ENCODE peak calls at places on chromosomes 7 and 10, in nine cellular contexts. One of them, this sample, is unnamed. For H3K27me3, the result is how much of the 10 kb centered on the place peaks cover.

GRCh38 chr7:47371733-47372368 is 210.1 kb downstream of the TNS3 start:
- DNase-seq in aorta: peak
- DNase-seq in K562: peak
- DNase-seq in astrocyte: peak
- DNase-seq in SJCRH30: peak
- DNase-seq in CD4-positive, alpha-beta T cell: no peak
- DNase-seq in Karpas-422: no peak
- DNase-seq in right cardiac atrium: peak
- DNase-seq in ovary: peak
- DNase-seq in this sample: peak

GRCh38 chr7:142942746-142943145 is 3.5 kb downstream of the LLCFC1 start:
- DNase-seq in SJCRH30: no peak
- DNase-seq in right cardiac atrium: no peak
- DNase-seq in ovary: no peak
- DNase-seq in CD4-positive, alpha-beta T cell: no peak
- DNase-seq in Karpas-422: no peak
- DNase-seq in K562: no peak
- DNase-seq in aorta: no peak
- DNase-seq in astrocyte: no peak
- DNase-seq in this sample: no peak

GRCh38 chr10:112634096-112634830 is 187.2 kb downstream of the VTI1A start:
- DNase-seq in CD4-positive, alpha-beta T cell: no peak
- DNase-seq in astrocyte: peak
- DNase-seq in SJCRH30: no peak
- DNase-seq in Karpas-422: no peak
- DNase-seq in right cardiac atrium: no peak
- DNase-seq in ovary: no peak
- DNase-seq in K562: no peak
- DNase-seq in aorta: no peak
- DNase-seq in this sample: peak

GRCh38 chr10:102802920-102803534 is 34.2 kb downstream of the CYP17A1 start:
- DNase-seq in aorta: peak
- DNase-seq in astrocyte: peak
- DNase-seq in right cardiac atrium: peak
- DNase-seq in K562: no peak
- DNase-seq in Karpas-422: no peak
- DNase-seq in ovary: peak
- DNase-seq in SJCRH30: no peak
- DNase-seq in CD4-positive, alpha-beta T cell: no peak
- DNase-seq in this sample: peak

GRCh38 chr7:51138121-51139085 is 178.2 kb downstream of the COBL start:
- DNase-seq in ovary: no peak
- DNase-seq in astrocyte: no peak
- DNase-seq in Karpas-422: peak
- DNase-seq in aorta: no peak
- DNase-seq in SJCRH30: no peak
- DNase-seq in right cardiac atrium: no peak
- DNase-seq in K562: no peak
- DNase-seq in CD4-positive, alpha-beta T cell: no peak
- DNase-seq in this sample: no peak

GRCh38 chr10:86597306-86597705 is 57.0 kb upstream of the OPN4 start:
- DNase-seq in aorta: no peak
- DNase-seq in ovary: no peak
- DNase-seq in Karpas-422: no peak
- DNase-seq in astrocyte: no peak
- DNase-seq in right cardiac atrium: no peak
- DNase-seq in CD4-positive, alpha-beta T cell: no peak
- DNase-seq in K562: no peak
- DNase-seq in SJCRH30: no peak
- DNase-seq in this sample: no peak

GRCh38 chr7:100577507-100577906 is 3.8 kb upstream of the SAP25 start:
- DNase-seq in right cardiac atrium: no peak
- DNase-seq in SJCRH30: no peak
- DNase-seq in ovary: no peak
- DNase-seq in CD4-positive, alpha-beta T cell: no peak
- DNase-seq in K562: no peak
- DNase-seq in astrocyte: no peak
- DNase-seq in aorta: no peak
- DNase-seq in Karpas-422: no peak
- DNase-seq in this sample: no peak

GRCh38 chr7:73995821-73996511 is 32.0 kb upstream of the ELN start:
- DNase-seq in astrocyte: no peak
- DNase-seq in Karpas-422: no peak
- DNase-seq in SJCRH30: no peak
- DNase-seq in K562: no peak
- DNase-seq in ovary: no peak
- DNase-seq in CD4-positive, alpha-beta T cell: no peak
- DNase-seq in right cardiac atrium: no peak
- DNase-seq in aorta: no peak
- DNase-seq in this sample: no peak

GRCh38 chr7:2003931-2004812 is 228.6 kb downstream of the MAD1L1 start:
- DNase-seq in right cardiac atrium: peak
- DNase-seq in Karpas-422: no peak
- DNase-seq in SJCRH30: no peak
- DNase-seq in CD4-positive, alpha-beta T cell: no peak
- DNase-seq in K562: no peak
- DNase-seq in aorta: peak
- DNase-seq in ovary: peak
- DNase-seq in astrocyte: no peak
- DNase-seq in this sample: no peak

GRCh38 chr10:59894114-59894513 is 12.2 kb downstream of the CCDC6 start:
- DNase-seq in aorta: peak
- DNase-seq in Karpas-422: no peak
- DNase-seq in SJCRH30: no peak
- DNase-seq in CD4-positive, alpha-beta T cell: no peak
- DNase-seq in right cardiac atrium: peak
- DNase-seq in K562: no peak
- DNase-seq in ovary: peak
- DNase-seq in astrocyte: peak
- DNase-seq in this sample: peak

GRCh38 chr7:36526720-36527548 is 137.3 kb downstream of the ANLN start:
- DNase-seq in Karpas-422: no peak
- DNase-seq in K562: peak
- DNase-seq in SJCRH30: peak
- DNase-seq in CD4-positive, alpha-beta T cell: no peak
- DNase-seq in ovary: no peak
- DNase-seq in right cardiac atrium: no peak
- DNase-seq in aorta: no peak
- DNase-seq in astrocyte: peak
- DNase-seq in this sample: peak

GRCh38 chr7:92830532-92831110 is 5.8 kb downstream of the CDK6 start:
- DNase-seq in ovary: no peak
- DNase-seq in SJCRH30: peak
- DNase-seq in right cardiac atrium: no peak
- DNase-seq in astrocyte: peak
- DNase-seq in aorta: no peak
- DNase-seq in CD4-positive, alpha-beta T cell: no peak
- DNase-seq in K562: no peak
- DNase-seq in Karpas-422: peak
- DNase-seq in this sample: no peak

GRCh38 chr10:90378524-90379076 is 479.2 kb downstream of the HTR7 start:
- DNase-seq in aorta: no peak
- DNase-seq in SJCRH30: no peak
- DNase-seq in CD4-positive, alpha-beta T cell: no peak
- DNase-seq in K562: no peak
- DNase-seq in astrocyte: peak
- DNase-seq in right cardiac atrium: no peak
- DNase-seq in Karpas-422: no peak
- DNase-seq in ovary: no peak
- DNase-seq in this sample: peak

GRCh38 chr7:90492250-90492649 is 22.8 kb downstream of the PTTG1IP2 start:
- DNase-seq in right cardiac atrium: no peak
- DNase-seq in SJCRH30: no peak
- DNase-seq in ovary: no peak
- DNase-seq in Karpas-422: no peak
- DNase-seq in aorta: no peak
- DNase-seq in CD4-positive, alpha-beta T cell: no peak
- DNase-seq in astrocyte: no peak
- DNase-seq in K562: no peak
- DNase-seq in this sample: no peak

GRCh38 chr7:102469351-102469971 is 4.7 kb downstream of the LRWD1 start:
- DNase-seq in K562: no peak
- DNase-seq in aorta: peak
- DNase-seq in SJCRH30: no peak
- DNase-seq in right cardiac atrium: peak
- DNase-seq in Karpas-422: no peak
- DNase-seq in ovary: peak
- DNase-seq in CD4-positive, alpha-beta T cell: no peak
- DNase-seq in astrocyte: no peak
- DNase-seq in this sample: no peak

GRCh38 chr7:47901542-47901941 is 46.7 kb downstream of the PKD1L1 start:
- DNase-seq in K562: no peak
- DNase-seq in Karpas-422: no peak
- DNase-seq in right cardiac atrium: no peak
- DNase-seq in CD4-positive, alpha-beta T cell: no peak
- DNase-seq in astrocyte: peak
- DNase-seq in ovary: no peak
- DNase-seq in aorta: no peak
- DNase-seq in SJCRH30: peak
- DNase-seq in this sample: peak

GRCh38 chr7:4683043-4683883 is 1.2 kb downstream of the FOXK1 start:
- DNase-seq in Karpas-422: no peak
- DNase-seq in astrocyte: no peak
- DNase-seq in right cardiac atrium: no peak
- DNase-seq in aorta: peak
- DNase-seq in ovary: peak
- DNase-seq in SJCRH30: no peak
- DNase-seq in K562: peak
- DNase-seq in CD4-positive, alpha-beta T cell: peak
- DNase-seq in this sample: peak

GRCh38 chr10:100482181-100482833 is 19.5 kb downstream of the WNT8B start:
- DNase-seq in CD4-positive, alpha-beta T cell: peak
- DNase-seq in right cardiac atrium: peak
- DNase-seq in astrocyte: peak
- DNase-seq in aorta: peak
- DNase-seq in ovary: peak
- DNase-seq in Karpas-422: peak
- DNase-seq in SJCRH30: peak
- DNase-seq in K562: peak
- DNase-seq in this sample: peak

GRCh38 chr7:142878315-142878714 is 7.2 kb downstream of the TRPV6 start:
- DNase-seq in right cardiac atrium: no peak
- DNase-seq in astrocyte: no peak
- DNase-seq in SJCRH30: no peak
- DNase-seq in CD4-positive, alpha-beta T cell: no peak
- DNase-seq in aorta: peak
- DNase-seq in ovary: no peak
- DNase-seq in Karpas-422: no peak
- DNase-seq in K562: no peak
- DNase-seq in this sample: no peak

GRCh38 chr7:51019231-51019844 is 236.6 kb upstream of the GRB10 start:
- DNase-seq in right cardiac atrium: no peak
- DNase-seq in astrocyte: peak
- DNase-seq in aorta: no peak
- DNase-seq in SJCRH30: no peak
- DNase-seq in CD4-positive, alpha-beta T cell: no peak
- DNase-seq in K562: no peak
- DNase-seq in ovary: no peak
- DNase-seq in Karpas-422: no peak
- DNase-seq in this sample: no peak

GRCh38 chr7:110841840-110842579 is 248.9 kb upstream of the LRRN3 start:
- DNase-seq in K562: no peak
- DNase-seq in aorta: no peak
- DNase-seq in right cardiac atrium: no peak
- DNase-seq in Karpas-422: no peak
- DNase-seq in SJCRH30: peak
- DNase-seq in ovary: no peak
- DNase-seq in CD4-positive, alpha-beta T cell: no peak
- DNase-seq in astrocyte: no peak
- DNase-seq in this sample: no peak

GRCh38 chr10:34885901-34886300 is 70.8 kb upstream of the PARD3 start:
- DNase-seq in astrocyte: no peak
- DNase-seq in CD4-positive, alpha-beta T cell: no peak
- DNase-seq in Karpas-422: no peak
- DNase-seq in SJCRH30: peak
- DNase-seq in right cardiac atrium: no peak
- DNase-seq in K562: no peak
- DNase-seq in ovary: no peak
- DNase-seq in aorta: no peak
- DNase-seq in this sample: no peak

GRCh38 chr7:139587535-139587934 is 64.0 kb downstream of the CLEC2L start:
- DNase-seq in astrocyte: no peak
- DNase-seq in Karpas-422: no peak
- DNase-seq in right cardiac atrium: no peak
- DNase-seq in aorta: no peak
- DNase-seq in SJCRH30: no peak
- DNase-seq in CD4-positive, alpha-beta T cell: no peak
- DNase-seq in ovary: no peak
- DNase-seq in K562: no peak
- DNase-seq in this sample: no peak
- H3K27me3 ChIP-seq in astrocyte: under half
- H3K27me3 ChIP-seq in Karpas-422: under half
- H3K27me3 ChIP-seq in right cardiac atrium: under half
- H3K27me3 ChIP-seq in aorta: under half
- H3K27me3 ChIP-seq in SJCRH30: under half
- H3K27me3 ChIP-seq in CD4-positive, alpha-beta T cell: under half
- H3K27me3 ChIP-seq in ovary: under half
- H3K27me3 ChIP-seq in K562: under half
- H3K27me3 ChIP-seq in this sample: under half

GRCh38 chr10:71509444-71509843 is 112.7 kb downstream of the CDH23 start:
- DNase-seq in aorta: no peak
- DNase-seq in CD4-positive, alpha-beta T cell: no peak
- DNase-seq in right cardiac atrium: no peak
- DNase-seq in SJCRH30: no peak
- DNase-seq in ovary: no peak
- DNase-seq in astrocyte: no peak
- DNase-seq in Karpas-422: no peak
- DNase-seq in K562: peak
- DNase-seq in this sample: no peak
- H3K27me3 ChIP-seq in aorta: under half
- H3K27me3 ChIP-seq in CD4-positive, alpha-beta T cell: under half
- H3K27me3 ChIP-seq in right cardiac atrium: under half
- H3K27me3 ChIP-seq in SJCRH30: under half
- H3K27me3 ChIP-seq in ovary: under half
- H3K27me3 ChIP-seq in astrocyte: under half
- H3K27me3 ChIP-seq in Karpas-422: under half
- H3K27me3 ChIP-seq in K562: under half
- H3K27me3 ChIP-seq in this sample: under half

GRCh38 chr10:117741524-117741923 is 199.0 kb downstream of the EMX2 start:
- DNase-seq in ovary: no peak
- DNase-seq in aorta: no peak
- DNase-seq in K562: no peak
- DNase-seq in astrocyte: no peak
- DNase-seq in Karpas-422: no peak
- DNase-seq in CD4-positive, alpha-beta T cell: no peak
- DNase-seq in SJCRH30: no peak
- DNase-seq in right cardiac atrium: no peak
- DNase-seq in this sample: no peak
- H3K27me3 ChIP-seq in ovary: under half
- H3K27me3 ChIP-seq in aorta: under half
- H3K27me3 ChIP-seq in K562: under half
- H3K27me3 ChIP-seq in astrocyte: under half
- H3K27me3 ChIP-seq in Karpas-422: under half
- H3K27me3 ChIP-seq in CD4-positive, alpha-beta T cell: under half
- H3K27me3 ChIP-seq in SJCRH30: under half
- H3K27me3 ChIP-seq in right cardiac atrium: under half
- H3K27me3 ChIP-seq in this sample: under half

DNA sequence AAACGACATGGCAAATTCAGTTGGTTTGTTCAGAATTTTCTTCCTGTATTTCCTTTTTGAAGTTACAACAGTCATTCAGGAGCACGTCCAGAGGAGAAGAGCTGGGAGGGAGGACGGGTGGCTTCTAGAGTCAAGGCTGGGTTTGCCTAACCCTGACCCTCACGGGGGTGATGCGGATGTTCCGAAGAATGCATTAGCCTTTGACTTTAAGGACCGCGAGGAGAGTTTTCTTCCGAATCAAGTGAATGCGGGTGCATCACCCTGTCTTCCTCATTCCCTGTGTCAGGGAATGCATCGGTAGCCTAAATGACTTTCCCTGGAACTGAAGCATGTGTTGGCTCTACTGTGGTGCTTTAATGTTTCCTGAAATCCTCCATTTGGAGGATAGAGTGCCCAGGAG is 396.6 kb upstream of the GALNT17 start:
- DNase-seq in right cardiac atrium: no peak
- DNase-seq in CD4-positive, alpha-beta T cell: no peak
- DNase-seq in astrocyte: no peak
- DNase-seq in SJCRH30: no peak
- DNase-seq in aorta: peak
- DNase-seq in Karpas-422: no peak
- DNase-seq in K562: no peak
- DNase-seq in ovary: no peak
- DNase-seq in this sample: no peak
- H3K27me3 ChIP-seq in right cardiac atrium: under half
- H3K27me3 ChIP-seq in CD4-positive, alpha-beta T cell: under half
- H3K27me3 ChIP-seq in astrocyte: under half
- H3K27me3 ChIP-seq in SJCRH30: under half
- H3K27me3 ChIP-seq in aorta: under half
- H3K27me3 ChIP-seq in Karpas-422: under half
- H3K27me3 ChIP-seq in K562: under half
- H3K27me3 ChIP-seq in ovary: under half
- H3K27me3 ChIP-seq in this sample: under half